ENCODE peak calls at places on chromosomes 3 and 15, in seven cellular contexts. X is epithelial cell of proximal tubule, V is heart left ventricle, P is IMR-90, U is heart right ventricle, O is astrocyte, E is OCI-LY7. Y is an unnamed sample.

GRCh38 chr3:114121996-114122709 is 56.7 kb downstream of the DRD3 start:
- DNase-seq in X (peak; percentile 41), V (peak; percentile 50), P (peak; percentile 68), U (peak; percentile 60), O (peak; percentile 83), E (no peak), Y (peak; percentile 66)

GRCh38 chr15:58932791-58933310 is 628 bp downstream of the SLTM start:
- DNase-seq in X (no peak), V (no peak), P (no peak), U (peak; percentile 19), O (no peak), E (no peak), Y (no peak)

GRCh38 chr3:60588806-60589205 is 662.4 kb downstream of the FHIT start:
- DNase-seq in X (no peak), V (no peak), P (peak; percentile 85), U (no peak), O (peak; percentile 81), E (no peak), Y (no peak)

GRCh38 chr15:64938192-64938591 is 26.5 kb downstream of the ANKDD1A start:
- DNase-seq in X (no peak), V (no peak), P (peak; percentile 48), U (no peak), O (peak; percentile 68), E (peak; percentile 22), Y (no peak)

GRCh38 chr15:31080618-31081017 is 20.9 kb downstream of the TRPM1 start:
- DNase-seq in X (no peak), V (peak; percentile 39), P (no peak), U (peak; percentile 56), O (no peak), E (peak; percentile 15), Y (no peak)

GRCh38 chr3:132987396-132987795 is 50.8 kb upstream of the TMEM108 start:
- DNase-seq in X (no peak), V (no peak), P (no peak), U (no peak), O (no peak), E (no peak), Y (no peak)

GRCh38 chr15:38253448-38253847 is 812 bp downstream of the SPRED1 start:
- DNase-seq in X (peak; percentile 59), V (no peak), P (peak; percentile 75), U (no peak), O (peak; percentile 85), E (peak; percentile 18), Y (peak; percentile 77)

GRCh38 chr15:58898150-58898680 is 35.3 kb downstream of the SLTM start:
- DNase-seq in X (no peak), V (no peak), P (no peak), U (no peak), O (no peak), E (no peak), Y (no peak)

GRCh38 chr15:34795267-34796081 is at the start of gene ACTC1:
- DNase-seq in X (no peak), V (peak; percentile 79), P (peak; percentile 52), U (peak; percentile 74), O (peak; percentile 41), E (no peak), Y (peak; percentile 77)

GRCh38 chr3:71127463-71128243 is 455.9 kb downstream of the FOXP1 start:
- DNase-seq in X (no peak), V (no peak), P (peak; percentile 86), U (no peak), O (peak; percentile 83), E (peak; percentile 44), Y (no peak)

GRCh38 chr3:22089284-22089683 is 338.3 kb upstream of the ZNF385D start:
- DNase-seq in X (peak; percentile 59), V (no peak), P (peak; percentile 1), U (no peak), O (no peak), E (peak; percentile 28), Y (peak; percentile 37)

GRCh38 chr3:70832035-70832795 is 519.8 kb upstream of the MDFIC2 start:
- DNase-seq in X (no peak), V (peak; percentile 50), P (peak; percentile 86), U (peak; percentile 44), O (peak; percentile 92), E (no peak), Y (peak; percentile 91)

GRCh38 chr3:152278674-152279427 is 10.1 kb downstream of the MBNL1 start:
- DNase-seq in X (no peak), V (no peak), P (no peak), U (no peak), O (no peak), E (no peak), Y (no peak)

GRCh38 chr3:152282813-152283212 is 14.1 kb downstream of the MBNL1 start:
- DNase-seq in X (no peak), V (no peak), P (no peak), U (no peak), O (no peak), E (no peak), Y (no peak)

GRCh38 chr3:152279474-152279873 is 10.7 kb downstream of the MBNL1 start:
- DNase-seq in X (no peak), V (no peak), P (no peak), U (no peak), O (no peak), E (no peak), Y (no peak)

GRCh38 chr3:152280539-152280938 is 11.8 kb downstream of the MBNL1 start:
- DNase-seq in X (no peak), V (no peak), P (no peak), U (no peak), O (no peak), E (no peak), Y (no peak)

DNA sequence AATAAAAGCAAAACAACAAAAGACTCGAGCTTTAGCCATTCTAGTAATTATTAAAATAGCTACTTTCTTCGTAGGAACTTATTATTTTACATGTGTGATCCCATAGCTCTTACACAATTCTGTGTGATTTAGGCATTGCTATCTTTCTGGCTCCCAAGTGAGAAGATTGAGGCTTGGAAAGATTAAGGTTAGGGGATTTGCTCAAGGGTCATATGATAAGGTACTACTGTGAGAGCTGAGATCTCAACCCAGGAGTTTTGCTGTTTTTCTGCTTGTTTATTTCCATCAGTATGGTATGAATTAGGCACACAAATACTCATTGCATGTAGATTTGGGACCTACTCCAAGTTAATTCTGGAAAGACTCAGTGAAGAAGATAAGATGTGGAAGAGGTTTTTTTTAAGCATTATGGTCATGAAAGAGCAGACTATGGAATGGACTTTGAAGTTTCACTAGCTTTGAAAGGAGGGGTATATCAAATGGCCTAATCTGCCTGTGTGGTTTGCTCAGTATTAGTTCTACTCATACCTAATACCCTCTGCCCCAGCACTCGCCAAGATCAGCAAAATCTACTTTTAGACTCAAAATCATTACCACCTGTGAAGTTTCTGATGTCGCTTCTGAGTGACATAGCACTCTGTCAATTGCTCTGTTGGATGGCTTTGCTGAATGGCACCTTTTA is 12.4 kb downstream of the MBNL1 start:
- DNase-seq in X (no peak), V (no peak), P (no peak), U (no peak), O (peak; percentile 59), E (no peak), Y (no peak)
- H3K4me3 ChIP-seq in X (no peak overlapping the region), V (no peak overlapping the region), P (no peak overlapping the region), U (peak overlapping the region; percentile 21), O (no peak overlapping the region), E (no peak overlapping the region), Y (no peak overlapping the region)

GRCh38 chr3:147619925-147620580 is 210.9 kb downstream of the ZIC1 start:
- DNase-seq in X (no peak), V (no peak), P (no peak), U (no peak), O (no peak), E (no peak), Y (no peak)

GRCh38 chr3:147614210-147614609 is 205.0 kb downstream of the ZIC1 start:
- DNase-seq in X (no peak), V (no peak), P (no peak), U (no peak), O (peak; percentile 28), E (no peak), Y (no peak)

GRCh38 chr3:147613710-147614109 is 204.5 kb downstream of the ZIC1 start:
- DNase-seq in X (no peak), V (no peak), P (no peak), U (no peak), O (no peak), E (no peak), Y (no peak)

GRCh38 chr3:147618636-147619035 is 209.5 kb downstream of the ZIC1 start:
- DNase-seq in X (no peak), V (no peak), P (no peak), U (no peak), O (no peak), E (no peak), Y (no peak)

DNA sequence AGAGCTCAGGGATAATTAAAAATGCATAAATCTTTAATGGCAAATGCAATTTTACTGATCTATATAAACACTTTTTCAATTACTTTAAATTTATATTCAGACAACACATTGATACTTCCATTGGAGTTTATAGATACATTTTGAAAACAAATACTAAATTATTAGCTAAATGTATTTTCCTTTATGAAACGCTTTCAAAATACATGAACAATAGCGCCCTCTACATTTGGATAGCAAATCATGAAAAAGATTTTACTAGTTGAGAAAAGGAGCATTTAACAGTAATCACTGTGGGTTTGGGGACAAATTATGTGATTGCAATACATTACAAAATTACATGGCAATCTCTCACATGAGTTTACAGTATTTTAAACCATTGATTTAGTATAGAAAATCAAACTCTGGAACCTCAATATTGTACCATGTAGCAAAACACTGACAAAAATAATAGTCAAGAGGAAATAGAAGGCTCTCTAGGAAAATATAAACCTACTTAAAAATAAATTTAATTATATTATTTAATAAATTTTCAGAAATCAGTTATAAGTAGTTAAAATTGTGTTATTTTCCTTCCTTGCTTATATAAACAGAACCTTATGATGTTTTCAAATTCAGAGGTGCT is 207.9 kb downstream of the ZIC1 start:
- DNase-seq in X (no peak), V (no peak), P (peak; percentile 12), U (no peak), O (no peak), E (peak; percentile 30), Y (peak; percentile 7)
- TF ChIP-seq CTCF in X (peak; percentile 54), V (peak; percentile 38), P (peak; percentile 52), U (no peak), O (peak; percentile 41), E (peak; percentile 80), Y (peak; percentile 51)

DNA sequence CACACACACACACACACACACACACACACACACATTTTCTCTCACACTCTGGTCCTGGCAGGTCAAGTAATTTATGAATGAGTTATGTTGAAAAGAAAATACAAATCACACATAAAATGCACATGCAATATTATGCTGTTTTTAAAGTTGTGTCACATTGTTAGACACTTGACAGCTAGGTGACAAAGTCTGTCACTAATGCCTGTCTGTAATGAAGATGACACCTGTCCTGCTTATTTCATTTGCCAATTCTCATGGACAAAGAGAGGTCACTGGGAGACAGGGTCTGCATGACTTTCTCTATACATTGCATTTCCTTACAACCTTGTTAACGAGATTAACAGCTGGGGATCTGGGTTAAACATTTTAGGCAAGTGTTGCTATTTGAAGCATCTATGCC is 71.2 kb downstream of the ARPP21 start:
- DNase-seq in X (no peak), V (no peak), P (no peak), U (no peak), O (no peak), E (no peak), Y (no peak)
- H3K4me3 ChIP-seq in X (no peak overlapping the region), V (no peak overlapping the region), P (no peak overlapping the region), U (no peak overlapping the region), O (no peak overlapping the region), E (no peak overlapping the region), Y (no peak overlapping the region)

GRCh38 chr15:28017423-28017924 is 81.6 kb downstream of the OCA2 start:
- DNase-seq in X (no peak), V (no peak), P (no peak), U (no peak), O (no peak), E (no peak), Y (no peak)
- TF ChIP-seq CTCF in X (peak; percentile 39), V (no peak), P (no peak), U (no peak), O (peak; percentile 9), E (no peak), Y (no peak)

GRCh38 chr3:126512916-126513650 is 4.5 kb downstream of the UROC1 start:
- DNase-seq in X (no peak), V (no peak), P (no peak), U (no peak), O (no peak), E (no peak), Y (no peak)
- H3K4me3 ChIP-seq in X (no peak overlapping the region), V (no peak overlapping the region), P (no peak overlapping the region), U (no peak overlapping the region), O (no peak overlapping the region), E (no peak overlapping the region), Y (no peak overlapping the region)